ENCODE peak calls at places on chromosomes 7 and 10, in nine cellular contexts. J, W, U, O, Z, B, K, R and N are unnamed samples.

GRCh38 chr7:33904680-33905388 is 505 bp upstream of the BMPER start:
- DNase-seq in R (no peak), K (peak), O (peak), B (peak), J (peak), Z (peak), U (peak), W (peak), N (no peak)

GRCh38 chr10:124543971-124544370 is 82.3 kb downstream of the LHPP start:
- DNase-seq in Z (no peak), W (no peak), O (no peak), U (no peak), R (no peak), K (no peak), B (no peak), J (no peak), N (no peak)

GRCh38 chr7:11203224-11203623 is 229.6 kb downstream of the PHF14 start:
- DNase-seq in J (no peak), U (no peak), R (no peak), Z (no peak), O (no peak), W (no peak), B (no peak), K (no peak), N (no peak)

GRCh38 chr10:3786295-3786981 is 1.4 kb upstream of the KLF6 start:
- DNase-seq in R (no peak), K (peak), W (peak), U (no peak), J (no peak), O (no peak), Z (no peak), B (peak), N (no peak)

GRCh38 chr10:103040424-103040823 is 122.3 kb downstream of the CNNM2 start:
- DNase-seq in Z (no peak), K (peak), O (no peak), J (peak), B (no peak), W (no peak), U (no peak), R (no peak), N (no peak)

GRCh38 chr10:75358121-75358520 is 43.4 kb downstream of the ZNF503 start:
- DNase-seq in Z (no peak), W (no peak), U (no peak), J (no peak), B (no peak), K (no peak), O (no peak), R (no peak), N (no peak)

GRCh38 chr10:70371846-70372245 is 10.6 kb downstream of the LRRC20 start:
- DNase-seq in J (no peak), W (no peak), R (no peak), K (no peak), Z (no peak), B (no peak), O (no peak), U (no peak), N (no peak)

GRCh38 chr7:28573059-28573553 is 160.8 kb downstream of the CREB5 start:
- DNase-seq in W (no peak), R (no peak), U (no peak), Z (peak), K (peak), O (no peak), J (peak), B (no peak), N (no peak)

GRCh38 chr7:130840599-130840998 is 106.6 kb upstream of the KLF14 start:
- DNase-seq in W (no peak), U (no peak), B (no peak), O (no peak), J (no peak), K (no peak), Z (no peak), R (no peak), N (no peak)

GRCh38 chr7:24898691-24899090 is 81.3 kb downstream of the OSBPL3 start:
- DNase-seq in B (no peak), Z (no peak), K (peak), O (no peak), U (no peak), W (no peak), R (no peak), J (no peak), N (no peak)

GRCh38 chr10:127679642-127680255 is 57.2 kb upstream of the FOXI2 start:
- DNase-seq in W (no peak), O (no peak), B (no peak), Z (no peak), U (no peak), J (no peak), K (no peak), R (no peak), N (no peak)
- TF ChIP-seq CTCF in W (peak), O (peak), B (peak), Z (peak), U (peak), J (no peak), K (peak), R (peak), N (no peak)

DNA sequence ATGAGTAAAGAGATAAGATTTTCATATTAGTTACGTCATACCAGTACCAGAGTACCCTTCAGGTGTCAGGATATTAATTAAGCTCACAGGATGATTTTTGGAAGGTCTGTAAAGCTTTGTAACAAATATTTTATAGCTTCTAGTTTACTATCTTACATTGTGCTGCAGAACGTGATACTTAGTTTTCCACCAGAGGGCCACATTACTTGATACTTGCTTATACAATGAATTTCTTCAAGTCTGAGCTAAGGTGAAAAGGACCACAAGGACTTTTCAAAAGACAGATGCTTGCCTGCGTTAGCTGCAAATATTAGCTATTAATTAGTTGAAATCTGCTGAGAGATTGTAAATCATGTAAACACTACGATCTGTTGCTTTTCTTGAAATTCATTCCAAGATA is 12.2 kb downstream of the FOXP2 start:
- DNase-seq in Z (no peak), R (no peak), U (no peak), O (no peak), K (peak), B (no peak), J (peak), W (no peak), N (no peak)
- TF ChIP-seq CTCF in Z (peak), R (peak), U (peak), O (peak), K (peak), B (no peak), J (peak), W (peak), N (no peak)

GRCh38 chr10:73653701-73654100 is 2.1 kb downstream of the SYNPO2L start:
- DNase-seq in B (no peak), O (no peak), Z (no peak), J (no peak), W (no peak), U (peak), K (peak), R (no peak), N (no peak)
- TF ChIP-seq CTCF in B (no peak), O (no peak), Z (peak), J (no peak), W (no peak), U (peak), K (peak), R (peak), N (no peak)

GRCh38 chr7:20778063-20778721 is 8.5 kb downstream of the SP8 start:
- DNase-seq in W (peak), K (no peak), B (peak), J (no peak), R (no peak), Z (peak), U (peak), O (peak), N (no peak)
- TF ChIP-seq CTCF in W (peak), K (peak), B (peak), J (peak), R (peak), Z (peak), U (peak), O (peak), N (no peak)

DNA sequence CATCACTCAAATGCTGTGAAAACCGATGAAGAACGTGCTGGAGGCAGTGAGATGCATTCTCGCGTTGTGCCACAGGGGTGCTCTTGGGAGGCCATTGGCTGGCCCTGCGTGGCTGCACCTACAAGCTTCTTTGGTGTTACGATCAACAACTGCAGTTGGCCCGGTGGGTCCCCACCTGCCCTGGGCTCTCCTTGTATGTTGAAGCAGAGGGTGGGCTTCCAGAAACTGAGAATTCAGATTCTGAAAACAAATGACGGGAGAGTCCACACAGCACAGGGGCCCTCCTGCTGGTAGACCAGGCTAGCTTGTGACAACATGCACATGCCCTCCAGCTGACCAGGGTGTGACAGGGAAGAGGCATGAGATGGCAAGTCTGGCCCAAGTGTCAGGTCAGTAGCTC is 23.7 kb upstream of the DDC start:
- DNase-seq in B (no peak), J (no peak), W (no peak), K (no peak), R (no peak), O (no peak), U (no peak), Z (no peak), N (no peak)
- TF ChIP-seq CTCF in B (no peak), J (peak), W (peak), K (peak), R (peak), O (peak), U (no peak), Z (peak), N (no peak)

GRCh38 chr7:47092331-47092730 is 489.6 kb downstream of the TNS3 start:
- DNase-seq in Z (no peak), O (no peak), J (no peak), R (no peak), B (no peak), W (no peak), K (no peak), U (no peak), N (no peak)
- TF ChIP-seq CTCF in Z (no peak), O (no peak), J (no peak), R (no peak), B (no peak), W (no peak), K (no peak), U (no peak), N (no peak)

GRCh38 chr10:49634053-49634660 is 20.3 kb downstream of the CHAT start:
- DNase-seq in J (no peak), Z (no peak), O (no peak), W (peak), K (no peak), R (peak), U (no peak), B (peak), N (no peak)
- TF ChIP-seq CTCF in J (no peak), Z (no peak), O (no peak), W (no peak), K (no peak), R (no peak), U (no peak), B (no peak), N (no peak)

DNA sequence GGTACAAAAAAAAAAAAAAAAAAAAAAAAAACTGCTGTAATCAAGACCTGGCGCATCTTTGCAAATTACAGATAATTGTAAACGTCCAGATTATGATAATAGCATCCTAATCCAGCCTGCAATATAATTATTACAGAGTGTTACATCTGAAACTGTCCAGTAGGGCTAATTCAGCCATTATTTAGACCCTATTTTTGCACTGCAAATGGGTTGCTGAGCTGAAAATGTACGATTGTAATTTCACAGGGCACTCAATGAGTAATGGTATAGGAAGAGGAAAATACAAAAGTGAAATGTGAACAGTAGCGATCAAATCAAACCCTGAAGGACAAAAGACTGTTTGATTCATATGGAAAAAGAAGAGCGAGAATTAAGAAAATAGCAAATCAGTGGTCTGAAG is 8.8 kb downstream of the DLX6 start:
- DNase-seq in U (no peak), W (no peak), R (no peak), Z (no peak), J (no peak), O (no peak), K (no peak), B (no peak), N (no peak)
- TF ChIP-seq CTCF in U (no peak), W (no peak), R (no peak), Z (no peak), J (no peak), O (no peak), K (no peak), B (no peak), N (no peak)

DNA sequence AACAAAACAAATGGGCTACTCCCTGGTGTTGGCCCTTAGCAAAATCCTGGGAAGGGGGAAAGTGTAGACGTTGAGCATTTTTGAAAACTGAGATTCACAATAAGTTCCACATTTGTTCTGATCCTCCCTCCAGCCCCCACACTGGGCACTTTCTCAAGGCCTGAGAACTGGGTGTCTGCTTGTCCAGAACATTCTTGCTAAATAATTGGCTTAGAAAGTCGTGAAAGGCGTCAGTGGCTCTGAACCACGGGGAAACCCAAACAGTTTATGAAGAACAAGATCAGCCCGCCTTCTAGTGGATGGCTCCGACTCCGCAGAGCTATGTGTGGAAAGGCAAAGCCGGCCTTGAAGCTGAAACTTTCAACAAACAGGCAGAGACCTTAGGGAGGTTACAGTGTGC is 370.1 kb downstream of the PRPF18 start:
- DNase-seq in B (no peak), J (peak), U (no peak), Z (no peak), W (peak), K (peak), R (no peak), O (no peak), N (no peak)
- TF ChIP-seq CTCF in B (no peak), J (peak), U (no peak), Z (no peak), W (peak), K (peak), R (peak), O (no peak), N (no peak)